ENCODE peak calls at places on chromosomes 16 and 17, in four cellular contexts. One of them, this sample, is unnamed.

GRCh38 chr17:5526821-5527598 is 40.6 kb downstream of the MIS12 start:
- DNase-seq in NCI-H1694 treated with DMSO at 0.1 percent for 48 hours: peak
- DNase-seq in lung: no peak
- DNase-seq in NT2/D1: no peak
- DNase-seq in this sample: peak

GRCh38 chr17:48011405-48012150 is 26.0 kb downstream of the COPZ2 start:
- DNase-seq in NT2/D1: no peak
- DNase-seq in NCI-H1694 treated with DMSO at 0.1 percent for 48 hours: peak
- DNase-seq in lung: no peak
- DNase-seq in this sample: peak

GRCh38 chr17:15945493-15946209 is 721 bp downstream of the ADORA2B start:
- DNase-seq in NT2/D1: no peak
- DNase-seq in lung: no peak
- DNase-seq in NCI-H1694 treated with DMSO at 0.1 percent for 48 hours: no peak
- DNase-seq in this sample: no peak

GRCh38 chr17:72334205-72334604 is 213.4 kb downstream of the SOX9 start:
- DNase-seq in lung: no peak
- DNase-seq in NCI-H1694 treated with DMSO at 0.1 percent for 48 hours: no peak
- DNase-seq in NT2/D1: no peak
- DNase-seq in this sample: no peak

GRCh38 chr16:8183186-8184099 is 406.9 kb downstream of the TMEM114 start:
- DNase-seq in NCI-H1694 treated with DMSO at 0.1 percent for 48 hours: no peak
- DNase-seq in lung: no peak
- DNase-seq in NT2/D1: no peak
- DNase-seq in this sample: no peak

GRCh38 chr17:59825533-59826316 is 67.0 kb downstream of the TUBD1 start:
- DNase-seq in lung: no peak
- DNase-seq in NCI-H1694 treated with DMSO at 0.1 percent for 48 hours: no peak
- DNase-seq in NT2/D1: no peak
- DNase-seq in this sample: no peak

GRCh38 chr17:80449194-80449929 is 27.0 kb downstream of the NPTX1 start:
- DNase-seq in lung: no peak
- DNase-seq in NT2/D1: no peak
- DNase-seq in NCI-H1694 treated with DMSO at 0.1 percent for 48 hours: no peak
- DNase-seq in this sample: no peak

GRCh38 chr17:67520282-67520906 is 143.3 kb downstream of the PITPNC1 start:
- DNase-seq in NCI-H1694 treated with DMSO at 0.1 percent for 48 hours: no peak
- DNase-seq in NT2/D1: no peak
- DNase-seq in lung: no peak
- DNase-seq in this sample: no peak

GRCh38 chr16:3401719-3402397 is 843 bp downstream of the ZNF174 start:
- DNase-seq in NCI-H1694 treated with DMSO at 0.1 percent for 48 hours: no peak
- DNase-seq in lung: no peak
- DNase-seq in NT2/D1: no peak
- DNase-seq in this sample: no peak

GRCh38 chr16:67884684-67885083 is at the start of gene NRN1L:
- DNase-seq in lung: peak
- DNase-seq in NT2/D1: peak
- DNase-seq in NCI-H1694 treated with DMSO at 0.1 percent for 48 hours: peak
- DNase-seq in this sample: peak

This sample was measured in body of pancreas.